ENCODE peak calls at places on chromosomes 7 and 10, in eight cellular contexts. E, X, O, B, D, C, I and M are unnamed samples.

GRCh38 chr7:44448456-44448855 is 42.0 kb downstream of the NUDCD3 start:
- DNase-seq in E (no peak), X (no peak), O (no peak), B (no peak), D (no peak), C (no peak), I (no peak), M (no peak)

GRCh38 chr7:148711191-148712102 is 12.7 kb downstream of the CUL1 start:
- DNase-seq in E (no peak), X (no peak), O (no peak), B (no peak), D (no peak), C (no peak), I (no peak), M (no peak)

GRCh38 chr7:155189600-155189989 is 108.1 kb upstream of the INSIG1 start:
- DNase-seq in E (no peak), X (no peak), O (no peak), B (no peak), D (no peak), C (no peak), I (no peak), M (no peak)

GRCh38 chr7:1311406-1312097 is 78.9 kb downstream of the UNCX start:
- DNase-seq in E (no peak), X (no peak), O (no peak), B (no peak), D (no peak), C (no peak), I (no peak), M (no peak)

GRCh38 chr7:143040209-143040710 is 11.9 kb upstream of the OR6V1 start:
- DNase-seq in E (no peak), X (no peak), O (no peak), B (no peak), D (peak), C (no peak), I (no peak), M (no peak)

GRCh38 chr10:133329401-133330202 is 7.1 kb downstream of the CALY start:
- DNase-seq in E (peak), X (peak), O (peak), B (peak), D (peak), C (peak), I (peak), M (peak)

GRCh38 chr10:119284679-119285096 is 77.3 kb downstream of the GRK5 start:
- DNase-seq in E (no peak), X (no peak), O (no peak), B (no peak), D (no peak), C (peak), I (no peak), M (no peak)

GRCh38 chr10:80468806-80469421 is 14.8 kb downstream of the TSPAN14 start:
- DNase-seq in E (no peak), X (no peak), O (no peak), B (no peak), D (no peak), C (no peak), I (no peak), M (no peak)

GRCh38 chr7:29207469-29207868 is 12.9 kb downstream of the CHN2 start:
- DNase-seq in E (no peak), X (no peak), O (no peak), B (no peak), D (peak), C (no peak), I (peak), M (no peak)

GRCh38 chr7:45157286-45157652 is 322 bp upstream of the RAMP3 start:
- DNase-seq in E (no peak), X (no peak), O (no peak), B (no peak), D (no peak), C (no peak), I (no peak), M (no peak)

GRCh38 chr7:75623390-75624133 is 115.2 kb downstream of the HIP1 start:
- DNase-seq in E (no peak), X (no peak), O (no peak), B (peak), D (no peak), C (no peak), I (peak), M (no peak)

GRCh38 chr10:2772791-2773644 is 294.3 kb upstream of the PFKP start:
- DNase-seq in E (no peak), X (no peak), O (no peak), B (no peak), D (no peak), C (no peak), I (no peak), M (no peak)

GRCh38 chr7:83469076-83469475 is 179.9 kb downstream of the SEMA3E start:
- DNase-seq in E (no peak), X (no peak), O (no peak), B (no peak), D (no peak), C (no peak), I (peak), M (peak)

GRCh38 chr10:17954856-17955255 is 3.1 kb downstream of the SLC39A12 start:
- DNase-seq in E (no peak), X (no peak), O (no peak), B (no peak), D (no peak), C (no peak), I (peak), M (no peak)